ENCODE peak calls at places on chromosomes 1 and 21, in four cellular contexts. C is stomach, Y is sigmoid colon, U is adrenal gland. I is an unnamed sample.

GRCh38 chr1:56570924-56571372 is 8.4 kb downstream of the PLPP3 start:
- DNase-seq in C (no peak), Y (no peak), U (no peak), I (no peak)

GRCh38 chr21:37671381-37671780 is 244.9 kb downstream of the KCNJ6 start:
- DNase-seq in Y (no peak), C (no peak), U (no peak), I (no peak)

GRCh38 chr1:154733621-154734020 is 125.6 kb upstream of the ADAR start:
- DNase-seq in Y (no peak), U (no peak), C (no peak), I (no peak)

GRCh38 chr1:56216173-56216572 is 363.2 kb downstream of the PLPP3 start:
- DNase-seq in U (no peak), C (no peak), Y (no peak), I (no peak)

GRCh38 chr21:15421521-15421920 is 308.3 kb upstream of the USP25 start:
- DNase-seq in Y (no peak), C (no peak), U (no peak), I (no peak)

GRCh38 chr1:11374079-11374747 is 101.2 kb downstream of the UBIAD1 start:
- DNase-seq in Y (no peak), C (no peak), U (no peak), I (no peak)

GRCh38 chr1:158121604-158122254 is 59.0 kb upstream of the CD1D start:
- DNase-seq in C (no peak), Y (no peak), U (peak; percentile 31), I (no peak)

GRCh38 chr1:29620631-29621030 is 384.3 kb downstream of the PTPRU start:
- DNase-seq in C (no peak), U (no peak), Y (no peak), I (no peak)

GRCh38 chr1:41464886-41465285 is 19.6 kb downstream of the EDN2 start:
- DNase-seq in U (no peak), C (no peak), Y (no peak), I (no peak)

GRCh38 chr1:109762821-109763645 is 690 bp downstream of the EPS8L3 start:
- DNase-seq in C (peak; percentile 35), U (peak; percentile 9), Y (peak; percentile 54), I (peak; percentile 63)

GRCh38 chr1:91697322-91698260 is 188.4 kb downstream of the TGFBR3 start:
- DNase-seq in Y (no peak), C (no peak), U (no peak), I (no peak)

GRCh38 chr1:13494025-13494424 is 19.8 kb downstream of the LRRC38 start:
- DNase-seq in C (no peak), Y (no peak), U (no peak), I (no peak)

GRCh38 chr1:26705788-26706237 is 10.0 kb downstream of the ARID1A start:
- DNase-seq in C (no peak), U (no peak), Y (no peak), I (no peak)

GRCh38 chr1:29744684-29745490 is 508.6 kb downstream of the PTPRU start:
- DNase-seq in U (no peak), Y (peak; percentile 61), C (no peak), I (no peak)

GRCh38 chr1:176815621-176816020 is 348.9 kb downstream of the ASTN1 start:
- DNase-seq in U (no peak), C (no peak), Y (no peak), I (no peak)

GRCh38 chr1:36846366-36846765 is 187.9 kb downstream of the GRIK3 start:
- DNase-seq in Y (no peak), C (no peak), U (no peak), I (no peak)

GRCh38 chr1:21530368-21531016 is 21.3 kb downstream of the ALPL start:
- DNase-seq in Y (no peak), C (no peak), U (no peak), I (no peak)

GRCh38 chr1:163170975-163171676 is 31.6 kb downstream of the RGS5 start:
- DNase-seq in C (no peak), U (no peak), Y (no peak), I (no peak)

GRCh38 chr1:75879985-75880384 is 52.2 kb downstream of the ASB17 start:
- DNase-seq in U (no peak), C (no peak), Y (no peak), I (no peak)

GRCh38 chr21:41369105-41369914 is 7.5 kb downstream of the MX2 start:
- DNase-seq in U (no peak), Y (peak; percentile 69), C (no peak), I (peak; percentile 89)

GRCh38 chr1:180280617-180281016 is 50.6 kb downstream of the LHX4 start:
- DNase-seq in C (no peak), U (no peak), Y (no peak), I (no peak)

GRCh38 chr1:246742396-246742795 is 18.2 kb downstream of the SCCPDH start:
- DNase-seq in U (no peak), C (no peak), Y (no peak), I (no peak)

GRCh38 chr1:193181985-193182384 is 4.4 kb downstream of the B3GALT2 start:
- DNase-seq in Y (peak; percentile 60), C (no peak), U (no peak), I (no peak)

GRCh38 chr21:31360717-31361116 is 16.7 kb upstream of the TIAM1 start:
- DNase-seq in U (no peak), C (no peak), Y (no peak), I (no peak)
- TF ChIP-seq POLR2A in U (no peak), C (no peak), Y (no peak), I (no peak)

GRCh38 chr1:115258302-115258866 is 79.7 kb downstream of the NGF start:
- DNase-seq in C (no peak), Y (no peak), U (no peak), I (no peak)
- H3K27ac ChIP-seq in C (no peak overlapping the region), Y (no peak overlapping the region), U (no peak overlapping the region), I (no peak overlapping the region)

GRCh38 chr1:2198571-2198970 is 4.0 kb upstream of the FAAP20 start:
- DNase-seq in U (no peak), C (peak; percentile 86), Y (peak; percentile 72), I (peak; percentile 85)
- H3K4me1 ChIP-seq in U (no peaks in the 10 kb centered on the region), C (peaks cover 65% of the 10 kb centered on the region), Y (peaks cover 36% of the 10 kb centered on the region), I (peaks cover 19% of the 10 kb centered on the region)

GRCh38 chr1:58390051-58390450 is 156.5 kb downstream of the OMA1 start:
- DNase-seq in Y (no peak), C (no peak), U (no peak), I (no peak)
- TF ChIP-seq POLR2A in Y (no peak), C (no peak), U (no peak), I (no peak)

GRCh38 chr1:33133478-33134105 is 48.3 kb downstream of the TRIM62 start:
- DNase-seq in Y (no peak), C (no peak), U (no peak), I (no peak)

GRCh38 chr1:33141781-33142180 is 40.1 kb downstream of the TRIM62 start:
- DNase-seq in Y (no peak), C (no peak), U (no peak), I (no peak)

GRCh38 chr1:33141216-33141615 is 40.6 kb downstream of the TRIM62 start:
- DNase-seq in C (no peak), Y (no peak), U (no peak), I (no peak)

GRCh38 chr1:33140153-33141149 is 41.4 kb downstream of the TRIM62 start:
- DNase-seq in U (peak; percentile 68), C (no peak), Y (no peak), I (no peak)

GRCh38 chr1:33137800-33138199 is 44.0 kb downstream of the TRIM62 start:
- DNase-seq in C (peak; percentile 32), U (peak; percentile 33), Y (no peak), I (no peak)
- H3K27ac ChIP-seq in C (no peak overlapping the region), U (peak overlapping the region; percentile 5), Y (no peak overlapping the region), I (no peak overlapping the region)

GRCh38 chr1:6012529-6013318 is 20.5 kb upstream of the NPHP4 start:
- DNase-seq in U (no peak), Y (no peak), C (no peak), I (peak; percentile 64)
- H3K4me1 ChIP-seq in U (no peaks in the 10 kb centered on the region), Y (no peaks in the 10 kb centered on the region), C (no peaks in the 10 kb centered on the region), I (no peaks in the 10 kb centered on the region)

DNA sequence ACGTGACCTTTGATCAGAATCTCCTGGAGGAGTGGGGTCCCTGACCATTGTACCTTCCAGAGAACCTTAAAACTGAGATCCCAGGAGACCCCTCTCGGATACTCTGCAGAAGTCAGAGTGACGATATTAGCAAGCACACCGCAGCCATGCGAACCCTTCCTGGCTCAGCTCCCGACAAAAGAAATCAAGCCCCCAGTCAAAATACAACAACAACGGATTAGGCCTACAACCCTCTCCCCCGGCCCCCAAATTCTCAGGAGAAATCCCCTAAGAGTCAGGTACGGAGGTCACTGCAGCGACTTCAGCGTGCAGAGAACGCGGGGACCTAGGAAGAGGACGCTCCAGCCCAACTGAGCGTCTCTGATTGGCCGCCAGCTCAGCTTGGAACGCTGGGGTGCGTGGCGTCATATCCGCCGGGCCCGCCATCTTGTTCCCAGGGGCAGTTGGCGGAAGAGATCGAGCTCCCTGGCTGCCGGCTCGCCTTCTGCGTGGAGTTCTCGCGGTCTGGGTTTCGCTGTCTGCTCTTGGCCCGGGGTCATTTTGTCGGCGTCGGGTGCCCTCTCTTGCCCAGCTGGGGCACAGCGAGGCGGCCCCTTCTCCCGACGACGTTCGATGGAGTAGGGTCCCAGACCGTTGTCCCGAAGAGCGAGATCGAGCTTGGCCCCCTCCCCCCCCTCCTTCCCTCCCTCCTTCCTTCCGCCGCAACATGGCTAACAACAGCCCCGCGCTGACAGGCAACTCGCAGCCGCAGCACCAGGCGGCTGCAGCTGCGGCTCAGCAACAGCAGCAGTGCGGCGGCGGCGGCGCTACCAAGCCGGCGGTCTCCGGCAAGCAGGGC is at the start of gene PRPF38B:
- DNase-seq in U (peak; percentile 95), Y (peak; percentile 97), C (peak; percentile 96), I (peak; percentile 99)
- TF ChIP-seq POLR2A in U (peak; percentile 88), Y (peak; percentile 94), C (no peak), I (peak; percentile 69)

GRCh38 chr1:161092621-161093028 is 3.3 kb upstream of the NECTIN4 start:
- DNase-seq in C (no peak), U (no peak), Y (no peak), I (no peak)
- H3K27ac ChIP-seq in C (no peak overlapping the region), U (no peak overlapping the region), Y (no peak overlapping the region), I (no peak overlapping the region)

DNA sequence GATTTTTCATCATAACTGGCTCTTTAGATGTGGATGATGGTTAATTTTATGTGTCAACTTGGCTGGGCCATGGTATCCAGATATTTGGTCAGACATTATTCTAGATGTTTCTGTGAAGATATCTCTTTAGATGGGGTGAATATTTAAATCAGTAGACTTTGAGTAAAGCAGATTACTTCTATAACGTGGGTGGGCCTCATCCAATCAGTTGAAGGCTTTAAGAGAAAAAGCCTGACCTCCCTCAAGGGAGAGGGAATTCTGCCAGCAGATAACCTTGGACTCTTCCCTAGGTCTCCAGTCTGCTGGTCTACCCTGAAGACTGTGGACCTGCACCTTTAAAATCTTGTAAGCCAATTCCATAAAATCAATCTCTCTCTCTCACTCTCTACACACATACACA is 73.7 kb downstream of the TRABD2B start:
- DNase-seq in Y (no peak), U (no peak), C (no peak), I (no peak)
- H3K4me1 ChIP-seq in Y (no peaks in the 10 kb centered on the region), U (no peaks in the 10 kb centered on the region), C (peaks cover under 1% of the 10 kb centered on the region), I (no peaks in the 10 kb centered on the region)

DNA sequence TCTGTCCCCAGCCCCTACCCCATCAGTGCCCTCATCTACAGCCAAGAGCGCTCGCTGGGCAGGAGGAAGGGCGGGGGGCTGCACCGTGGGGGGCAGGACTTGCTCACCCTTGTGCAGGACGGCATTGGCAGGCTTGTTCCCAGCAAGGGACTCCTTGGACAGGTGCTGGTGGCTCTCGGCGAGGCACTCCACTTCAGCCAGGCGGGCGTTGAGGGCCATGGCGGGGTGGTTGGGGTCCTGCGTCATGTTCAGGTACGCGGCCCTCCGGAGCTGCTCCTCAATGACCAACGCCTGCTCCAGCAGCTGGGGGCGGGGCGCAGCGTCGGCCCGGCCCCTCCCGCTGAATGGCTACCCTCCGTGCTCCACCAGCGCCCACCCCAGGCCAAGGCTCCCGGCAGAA is 64.0 kb downstream of the KCNAB2 start:
- DNase-seq in C (no peak), U (no peak), Y (peak; percentile 41), I (peak; percentile 69)
- TF ChIP-seq POLR2A in C (no peak), U (no peak), Y (no peak), I (no peak)